ENCODE peak calls at places on chromosome 19, in six cellular contexts. O is Peyer's patch; B is mammary epithelial cell; A is CD4-positive, alpha-beta memory T cell; V is cardiac muscle cell; G is OCI-LY7. T is an unnamed sample. For H3K9me3 and H3K4me1, the result is how much of the 10 kb centered on the place peaks cover.

GRCh38 chr19:49988433-49988832 is 27.5 kb upstream of the SIGLEC11 start:
- DNase-seq in O (no peak), B (peak), A (no peak), V (no peak), G (no peak), T (no peak)

GRCh38 chr19:18089726-18090125 is 3.0 kb upstream of the IL12RB1 start:
- DNase-seq in O (no peak), B (no peak), A (no peak), V (no peak), G (no peak), T (no peak)

GRCh38 chr19:38142176-38143035 is 81.6 kb downstream of the DPF1 start:
- DNase-seq in O (peak), B (peak), A (no peak), V (peak), G (peak), T (peak)

GRCh38 chr19:18899624-18900560 is 3.9 kb upstream of the CERS1 start:
- DNase-seq in O (no peak), B (no peak), A (peak), V (no peak), G (no peak), T (no peak)

GRCh38 chr19:23404676-23405075 is 9.4 kb upstream of the ZNF91 start:
- DNase-seq in O (no peak), B (no peak), A (no peak), V (no peak), G (no peak), T (no peak)

GRCh38 chr19:17909017-17909732 is 23.6 kb upstream of the CCDC124 start:
- DNase-seq in O (no peak), B (peak), A (no peak), V (no peak), G (no peak), T (no peak)

GRCh38 chr19:8321760-8322637 is 703 bp downstream of the RPS28 start:
- DNase-seq in O (no peak), B (no peak), A (no peak), V (no peak), G (peak), T (no peak)

GRCh38 chr19:5504115-5504514 is 48.9 kb downstream of the ZNRF4 start:
- DNase-seq in O (no peak), B (no peak), A (no peak), V (no peak), G (no peak), T (no peak)

GRCh38 chr19:12623361-12624031 is 12.8 kb downstream of the ZNF791 start:
- DNase-seq in O (no peak), B (no peak), A (no peak), V (no peak), G (no peak), T (no peak)

GRCh38 chr19:15300533-15301194 is 31.7 kb downstream of the BRD4 start:
- DNase-seq in O (no peak), B (no peak), A (no peak), V (peak), G (peak), T (no peak)

GRCh38 chr19:17205237-17206140 is 9.7 kb upstream of the USE1 start:
- DNase-seq in O (peak), B (peak), A (peak), V (peak), G (peak), T (peak)

GRCh38 chr19:335486-336066 is 9.0 kb downstream of the MIER2 start:
- DNase-seq in O (no peak), B (no peak), A (no peak), V (no peak), G (no peak), T (no peak)

GRCh38 chr19:37227996-37228395 is 10.0 kb downstream of the ZNF383 start:
- DNase-seq in O (no peak), B (no peak), A (no peak), V (no peak), G (peak), T (no peak)

GRCh38 chr19:34664870-34665269 is 12.1 kb downstream of the SCGB2B2 start:
- DNase-seq in O (no peak), B (no peak), A (no peak), V (no peak), G (no peak), T (no peak)

GRCh38 chr19:41936961-41937360 is 8.7 kb upstream of the ERFL start:
- DNase-seq in O (no peak), B (no peak), A (peak), V (no peak), G (no peak), T (no peak)

DNA sequence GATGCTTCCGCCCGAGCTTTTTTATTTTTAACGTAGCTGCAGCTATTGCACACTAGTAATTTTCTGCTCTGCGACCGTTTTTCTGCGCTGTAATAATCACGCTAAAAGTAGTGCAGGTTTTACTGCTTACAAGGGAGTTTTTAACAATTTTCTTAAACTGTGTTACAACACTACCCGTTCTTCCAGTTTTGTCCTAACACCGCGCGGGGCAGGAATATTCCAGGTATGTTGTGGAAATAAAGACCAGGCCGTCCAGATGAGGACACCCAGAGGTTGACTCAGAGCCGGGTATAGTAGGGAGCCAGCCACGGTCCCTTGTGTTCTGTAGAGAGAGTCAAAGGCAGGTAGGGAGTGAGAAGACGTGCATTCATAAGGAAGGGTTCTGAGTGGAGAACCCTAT is 21.7 kb downstream of the ZNF274 start:
- DNase-seq in O (no peak), B (no peak), A (no peak), V (no peak), G (no peak), T (no peak)
- H3K9me3 ChIP-seq in O (under half), B (half or more), A (under half), V (under half), G (under half), T (under half)

GRCh38 chr19:14115761-14116160 is 1.8 kb downstream of the PRKACA start:
- DNase-seq in O (no peak), B (no peak), A (no peak), V (no peak), G (no peak), T (no peak)
- H3K4me1 ChIP-seq in O (under half), B (under half), A (under half), V (under half), G (under half), T (under half)

GRCh38 chr19:58153386-58153785 is 2.8 kb upstream of the ZNF329 start:
- DNase-seq in O (no peak), B (no peak), A (no peak), V (no peak), G (no peak), T (no peak)

GRCh38 chr19:58150328-58150921 is at the start of gene ZNF329:
- DNase-seq in O (peak), B (peak), A (peak), V (peak), G (peak), T (peak)

GRCh38 chr19:58157045-58157728 is 6.6 kb upstream of the ZNF329 start:
- DNase-seq in O (no peak), B (no peak), A (no peak), V (no peak), G (no peak), T (no peak)

GRCh38 chr19:58154287-58154678 is 3.7 kb upstream of the ZNF329 start:
- DNase-seq in O (no peak), B (peak), A (no peak), V (peak), G (no peak), T (no peak)

GRCh38 chr19:58154679-58155648 is 4.4 kb upstream of the ZNF329 start:
- DNase-seq in O (peak), B (peak), A (peak), V (peak), G (no peak), T (peak)
- H3K27ac ChIP-seq in O (peak), B (peak), A (peak), V (peak), G (no peak), T (no peak)

DNA sequence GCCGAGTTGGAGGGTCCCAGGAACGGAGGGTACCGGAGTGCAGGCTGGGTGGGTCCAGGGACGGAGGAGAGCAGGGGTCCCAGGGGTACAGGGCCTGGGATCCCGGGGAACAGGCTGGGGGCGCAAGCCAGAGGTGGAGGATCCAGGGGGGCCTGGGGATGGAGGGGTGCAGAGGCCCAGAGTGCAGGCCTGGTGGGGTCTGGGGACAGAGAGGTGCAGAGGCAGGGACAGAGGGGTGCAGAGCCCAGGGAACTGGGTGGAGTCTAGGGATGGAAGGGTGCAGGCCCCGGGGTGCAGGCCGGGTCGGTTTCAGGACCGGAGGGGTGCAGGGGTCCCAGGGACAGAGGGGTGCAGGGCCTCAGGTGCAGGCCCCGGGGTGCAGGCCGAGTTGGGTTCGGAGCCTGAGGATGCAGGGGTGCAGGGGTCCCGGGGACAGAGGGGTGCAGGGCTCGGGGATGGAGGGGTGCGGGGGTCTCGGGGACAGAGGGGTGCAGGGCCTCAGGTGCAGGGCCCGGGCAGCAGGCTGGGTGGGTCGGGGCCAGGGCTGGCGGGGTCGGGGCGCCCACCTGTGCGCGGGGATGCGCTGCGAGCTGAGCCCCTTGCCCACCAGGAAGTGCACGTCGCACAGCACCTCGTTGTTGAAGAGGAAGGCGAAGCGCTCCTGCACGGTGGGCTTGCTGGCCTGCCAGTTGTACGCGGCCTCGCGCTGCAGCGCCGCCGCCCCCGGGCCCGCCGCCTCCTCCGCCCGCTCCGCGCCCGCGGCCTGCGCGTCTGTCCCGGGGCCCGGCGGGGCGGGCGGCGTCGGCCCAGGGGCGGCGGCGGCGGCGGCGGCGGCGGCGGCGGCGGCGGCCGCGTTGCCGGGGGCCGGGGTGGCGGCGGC is 543 bp downstream of the BTBD2 start:
- DNase-seq in O (no peak), B (no peak), A (no peak), V (peak), G (peak), T (no peak)
- H3K9me3 ChIP-seq in O (under half), B (under half), A (under half), V (under half), G (under half), T (under half)

GRCh38 chr19:11422163-11423068 is 3.3 kb upstream of the RGL3 start:
- DNase-seq in O (peak), B (peak), A (peak), V (peak), G (peak), T (peak)

GRCh38 chr19:11425719-11426457 is 6.8 kb upstream of the RGL3 start:
- DNase-seq in O (no peak), B (no peak), A (no peak), V (no peak), G (no peak), T (no peak)

GRCh38 chr19:11423164-11423803 is 4.2 kb upstream of the RGL3 start:
- DNase-seq in O (no peak), B (no peak), A (no peak), V (no peak), G (no peak), T (no peak)

GRCh38 chr19:11421607-11422098 is 2.5 kb upstream of the RGL3 start:
- DNase-seq in O (no peak), B (no peak), A (no peak), V (peak), G (peak), T (no peak)

DNA sequence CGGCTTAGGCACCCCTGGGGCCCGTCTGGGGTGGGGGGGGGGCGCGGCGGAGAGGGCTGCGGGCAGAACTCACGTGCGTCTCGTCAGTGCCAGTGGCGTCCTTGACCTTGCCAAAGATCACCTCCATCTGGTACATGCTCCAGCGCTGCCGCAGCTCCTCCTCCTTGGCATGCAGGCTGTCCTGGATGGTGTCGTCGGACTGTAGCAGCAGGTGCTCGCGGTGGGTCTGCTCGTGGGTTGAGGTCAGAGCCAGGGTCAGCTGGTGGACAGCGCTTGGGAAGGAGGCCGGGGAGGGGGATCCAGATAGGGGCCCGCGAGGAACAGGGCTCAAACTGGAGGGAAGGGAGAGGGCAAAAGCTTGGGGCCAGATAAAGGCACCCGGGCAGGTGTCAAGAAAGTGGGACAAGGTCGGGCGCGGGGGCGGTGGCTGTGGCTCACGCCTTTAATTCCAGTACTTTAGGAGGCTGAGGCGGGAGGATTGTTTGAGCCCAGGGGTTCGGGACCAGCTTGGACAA is 4.7 kb upstream of the RGL3 start:
- DNase-seq in O (no peak), B (no peak), A (no peak), V (no peak), G (no peak), T (no peak)
- H3K4me1 ChIP-seq in O (under half), B (under half), A (under half), V (under half), G (under half), T (under half)

GRCh38 chr19:45531349-45531748 is 24.1 kb downstream of the VASP start:
- DNase-seq in O (no peak), B (no peak), A (no peak), V (no peak), G (no peak), T (no peak)
- H3K27ac ChIP-seq in O (no peak), B (no peak), A (no peak), V (no peak), G (no peak), T (no peak)